ENCODE peak calls at places on chromosomes 13 and 19, in nine cellular contexts. P is GF-D8; Z is stimulated activated CD4-positive, alpha-beta T cell treated with anti-CD3 and anti-CD28 coated beads, TNF-alpha, amount 100 ng/mL, for 1 hour; A is OCI-LY7; K is T follicular helper cell; L is mesenchymal stem cell; W is stimulated activated CD8-positive, alpha-beta memory T cell treated with anti-CD3 and anti-CD28 coated beads, Interleukin-4, amount 100 ng/mL, for 1 hour; Q is activated CD4-positive, alpha-beta T cell treated with anti-CD3 and anti-CD28 coated beads, Interleukin-2, amount 50 U/mL, for 24 hours; H is heart right ventricle. J is an unnamed sample.

GRCh38 chr19:4059931-4060620 is 6.6 kb downstream of the ZBTB7A start:
- DNase-seq in P (peak), Z (no peak), A (peak), K (peak), L (no peak), W (no peak), Q (no peak), H (peak), J (no peak)

GRCh38 chr13:110338441-110339101 is 31.5 kb downstream of the COL4A2 start:
- DNase-seq in P (no peak), Z (no peak), A (no peak), K (no peak), L (peak), W (no peak), Q (no peak), H (peak), J (no peak)

GRCh38 chr13:113785051-113786010 is 26.3 kb downstream of the TMEM255B start:
- DNase-seq in P (no peak), Z (no peak), A (no peak), K (no peak), L (peak), W (no peak), Q (no peak), H (no peak), J (no peak)

GRCh38 chr19:4722671-4723464 is 774 bp downstream of the DPP9 start:
- DNase-seq in P (peak), Z (no peak), A (peak), K (no peak), L (peak), W (no peak), Q (no peak), H (peak), J (no peak)

GRCh38 chr13:109684836-109685602 is 101.4 kb downstream of the IRS2 start:
- DNase-seq in P (no peak), Z (no peak), A (no peak), K (no peak), L (no peak), W (no peak), Q (no peak), H (peak), J (no peak)

GRCh38 chr19:44927746-44928145 is 13.3 kb downstream of the APOC1 start:
- DNase-seq in P (no peak), Z (no peak), A (no peak), K (no peak), L (peak), W (no peak), Q (no peak), H (no peak), J (no peak)

GRCh38 chr13:53782400-53783030 is 753.9 kb downstream of the OLFM4 start:
- DNase-seq in P (peak), Z (no peak), A (peak), K (no peak), L (peak), W (no peak), Q (no peak), H (peak), J (no peak)

GRCh38 chr19:31500540-31500830 is 151.2 kb upstream of the TSHZ3 start:
- DNase-seq in P (no peak), Z (no peak), A (no peak), K (no peak), L (no peak), W (no peak), Q (no peak), H (no peak), J (no peak)

GRCh38 chr13:28493740-28494536 is 990 bp downstream of the FLT1 start:
- DNase-seq in P (no peak), Z (no peak), A (no peak), K (no peak), L (peak), W (no peak), Q (no peak), H (peak), J (no peak)

GRCh38 chr19:40605201-40605971 is 4.2 kb downstream of the LTBP4 start:
- DNase-seq in P (peak), Z (peak), A (peak), K (peak), L (peak), W (no peak), Q (peak), H (peak), J (peak)

GRCh38 chr13:47549219-47549752 is 451.8 kb downstream of the SUCLA2 start:
- DNase-seq in P (no peak), Z (no peak), A (no peak), K (no peak), L (no peak), W (no peak), Q (no peak), H (no peak), J (no peak)

GRCh38 chr19:5255602-5256231 is 84.9 kb downstream of the PTPRS start:
- DNase-seq in P (no peak), Z (no peak), A (no peak), K (no peak), L (no peak), W (no peak), Q (no peak), H (no peak), J (no peak)

GRCh38 chr19:56076413-56076998 is 44.6 kb downstream of the ZNF787 start:
- DNase-seq in P (no peak), Z (no peak), A (peak), K (no peak), L (peak), W (no peak), Q (no peak), H (peak), J (no peak)

GRCh38 chr19:855566-856120 is 3.5 kb downstream of the ELANE start:
- DNase-seq in P (no peak), Z (no peak), A (no peak), K (no peak), L (no peak), W (no peak), Q (no peak), H (no peak), J (no peak)

GRCh38 chr13:34931572-34931971 is 10.5 kb upstream of the NBEA start:
- DNase-seq in P (no peak), Z (no peak), A (no peak), K (no peak), L (no peak), W (no peak), Q (no peak), H (no peak), J (no peak)

GRCh38 chr13:43865892-43866291 is 13.6 kb downstream of the CCDC122 start:
- DNase-seq in P (no peak), Z (no peak), A (no peak), K (no peak), L (peak), W (no peak), Q (no peak), H (no peak), J (no peak)

GRCh38 chr19:34386645-34387445 is 17.4 kb upstream of the PDCD2L start:
- DNase-seq in P (no peak), Z (no peak), A (no peak), K (no peak), L (no peak), W (no peak), Q (no peak), H (no peak), J (no peak)

GRCh38 chr13:44810067-44810840 is 179.0 kb downstream of the NUFIP1 start:
- DNase-seq in P (no peak), Z (no peak), A (no peak), K (no peak), L (no peak), W (no peak), Q (no peak), H (peak), J (no peak)

GRCh38 chr19:31110331-31110730 is 238.9 kb downstream of the TSHZ3 start:
- DNase-seq in P (no peak), Z (no peak), A (no peak), K (peak), L (peak), W (no peak), Q (no peak), H (no peak), J (no peak)

J was measured in activated naive CD8-positive, alpha-beta T cell treated with anti-CD3 and anti-CD28 coated beads, Interleukin-2, amount 50 U/mL, for 16 hours.